ENCODE peak calls at places on chromosomes 11 and 22, in seven cellular contexts. K is GM03348; M is non-pigmented ciliary epithelial cell; U is hippocampal formation; A is NCI-H2029; Q is stimulated activated CD4-positive, alpha-beta T cell treated with anti-CD3 and anti-CD28 coated beads, Interleukin-1b, Interleukin-23, amount 100 ng/mL, for 24 hours; P is MM.1S. R is an unnamed sample.

GRCh38 chr11:65298655-65299179 is 15.9 kb upstream of the CDC42EP2 start:
- DNase-seq in Q (no peak), K (peak), A (no peak), M (no peak), U (no peak), P (no peak), R (no peak)

GRCh38 chr11:125114518-125114917 is 3.1 kb upstream of the TMEM218 start:
- DNase-seq in K (no peak), A (no peak), M (no peak), P (peak), U (no peak), Q (no peak), R (no peak)

GRCh38 chr11:33885338-33886005 is 6.4 kb downstream of the LMO2 start:
- DNase-seq in Q (no peak), K (no peak), A (no peak), P (no peak), M (no peak), U (no peak), R (peak)

GRCh38 chr11:59144096-59144495 is 1.4 kb downstream of the FAM111A start:
- DNase-seq in K (no peak), A (no peak), U (no peak), M (no peak), P (no peak), Q (no peak), R (no peak)

GRCh38 chr22:40116496-40117200 is 61.1 kb upstream of the TNRC6B start:
- DNase-seq in M (no peak), K (no peak), U (no peak), A (no peak), P (no peak), Q (no peak), R (no peak)

GRCh38 chr22:45468872-45469572 is 33.7 kb upstream of the FBLN1 start:
- DNase-seq in U (no peak), M (no peak), K (peak), P (no peak), Q (no peak), A (no peak), R (no peak)

GRCh38 chr11:68454767-68455166 is 5.8 kb upstream of the PPP6R3 start:
- DNase-seq in Q (no peak), M (no peak), P (no peak), K (no peak), U (no peak), A (peak), R (no peak)

GRCh38 chr22:20404881-20405280 is 10.9 kb downstream of the ZNF74 start:
- DNase-seq in P (no peak), U (no peak), A (no peak), K (no peak), M (no peak), Q (no peak), R (no peak)

GRCh38 chr11:23990346-23990745 is 506.5 kb upstream of the LUZP2 start:
- DNase-seq in K (no peak), Q (no peak), M (no peak), P (no peak), A (no peak), U (no peak), R (no peak)

GRCh38 chr22:43126506-43127165 is 16.1 kb downstream of the BIK start:
- DNase-seq in A (no peak), K (peak), U (no peak), P (no peak), M (peak), Q (no peak), R (no peak)

GRCh38 chr22:49301398-49302149 is 526.1 kb downstream of the BRD1 start:
- DNase-seq in Q (no peak), M (no peak), K (no peak), A (no peak), U (no peak), P (no peak), R (no peak)

GRCh38 chr22:35174398-35174797 is 82.9 kb upstream of the HMGXB4 start:
- DNase-seq in A (no peak), M (no peak), U (no peak), K (no peak), Q (no peak), P (no peak), R (no peak)

GRCh38 chr22:27876684-27877083 is 42.4 kb downstream of the PITPNB start:
- DNase-seq in A (no peak), P (no peak), K (peak), M (no peak), U (no peak), Q (no peak), R (no peak)

GRCh38 chr11:135022430-135022829 is 610.4 kb upstream of the B3GAT1 start:
- DNase-seq in P (no peak), A (peak), Q (no peak), K (no peak), M (no peak), U (no peak), R (no peak)

GRCh38 chr11:90242894-90243416 is 20.1 kb upstream of the CHORDC1 start:
- DNase-seq in K (no peak), P (no peak), A (no peak), M (no peak), U (no peak), Q (no peak), R (no peak)

GRCh38 chr11:32087602-32088001 is 3.3 kb upstream of the RCN1 start:
- DNase-seq in U (no peak), A (no peak), P (peak), K (peak), Q (no peak), M (peak), R (no peak)

GRCh38 chr22:20530368-20531153 is 23.2 kb downstream of the MED15 start:
- DNase-seq in M (no peak), P (no peak), K (peak), A (no peak), Q (no peak), U (no peak), R (no peak)

GRCh38 chr22:38074181-38075104 is 9.5 kb downstream of the SLC16A8 start:
- DNase-seq in M (no peak), A (no peak), U (no peak), Q (no peak), P (no peak), K (peak), R (no peak)

GRCh38 chr11:5257296-5257695 is 2.7 kb upstream of the HBG2 start:
- DNase-seq in Q (no peak), P (no peak), K (no peak), A (no peak), M (no peak), U (no peak), R (no peak)

GRCh38 chr11:1514349-1515061 is 27.9 kb upstream of the MOB2 start:
- DNase-seq in A (no peak), Q (no peak), U (no peak), M (no peak), P (no peak), K (no peak), R (no peak)

GRCh38 chr11:102446606-102447005 is 6.0 kb downstream of the TMEM123 start:
- DNase-seq in U (no peak), A (no peak), K (peak), M (peak), Q (no peak), P (no peak), R (no peak)

GRCh38 chr11:93519179-93519578 is 24.0 kb downstream of the SMCO4 start:
- DNase-seq in U (no peak), Q (no peak), K (no peak), A (peak), P (no peak), M (no peak), R (no peak)

GRCh38 chr11:95849087-95849825 is 59.0 kb downstream of the CEP57 start:
- DNase-seq in P (peak), K (peak), Q (no peak), M (peak), A (no peak), U (peak), R (peak)

GRCh38 chr11:10866893-10867331 is 9.1 kb upstream of the ZBED5 start:
- DNase-seq in P (no peak), K (peak), U (no peak), A (no peak), M (peak), Q (no peak), R (no peak)

GRCh38 chr11:102955624-102956023 is at the start of gene MMP13:
- DNase-seq in P (no peak), A (no peak), Q (no peak), U (no peak), M (no peak), K (no peak), R (no peak)

GRCh38 chr22:38850941-38851849 is 7.4 kb upstream of the NPTXR start:
- DNase-seq in K (peak), Q (no peak), U (no peak), P (no peak), A (no peak), M (no peak), R (no peak)

GRCh38 chr11:113871331-113871730 is 4.0 kb downstream of the USP28 start:
- DNase-seq in A (no peak), M (no peak), Q (no peak), P (no peak), U (no peak), K (no peak), R (no peak)

GRCh38 chr11:1040428-1041148 is 4.1 kb upstream of the MUC6 start:
- DNase-seq in Q (no peak), A (no peak), P (no peak), U (no peak), K (no peak), M (no peak), R (no peak)

GRCh38 chr11:2928605-2929510 is at the start of gene PHLDA2:
- DNase-seq in Q (peak), P (no peak), M (no peak), U (no peak), A (peak), K (peak), R (peak)

GRCh38 chr22:25404923-25405853 is 159.3 kb upstream of the GRK3 start:
- DNase-seq in M (no peak), U (peak), K (peak), A (no peak), P (peak), Q (peak), R (peak)

GRCh38 chr11:65446446-65447277 is 24.1 kb downstream of the NEAT1 start:
- DNase-seq in U (no peak), P (no peak), M (no peak), K (no peak), Q (no peak), A (no peak), R (no peak)

GRCh38 chr11:198236-198806 is 5.4 kb downstream of the SCGB1C1 start:
- DNase-seq in M (no peak), K (no peak), Q (no peak), U (no peak), P (no peak), A (no peak), R (peak)

GRCh38 chr22:17780116-17780740 is 6.0 kb upstream of the BID start:
- DNase-seq in Q (no peak), A (no peak), P (no peak), M (no peak), K (no peak), U (no peak), R (no peak)

GRCh38 chr22:37752189-37753061 is 55.3 kb upstream of the GCAT start:
- DNase-seq in P (no peak), A (peak), Q (no peak), K (peak), U (peak), M (peak), R (peak)

GRCh38 chr11:45885921-45886721 is 670 bp downstream of the MAPK8IP1 start:
- DNase-seq in U (no peak), K (no peak), Q (no peak), M (no peak), A (no peak), P (no peak), R (no peak)

GRCh38 chr11:128246364-128247234 is 340.8 kb downstream of the ETS1 start:
- DNase-seq in P (no peak), U (no peak), K (peak), Q (no peak), A (no peak), M (no peak), R (no peak)

GRCh38 chr11:132402056-132402684 is 1031.8 kb downstream of the NTM start:
- DNase-seq in A (no peak), K (peak), P (peak), U (peak), Q (no peak), M (peak), R (no peak)

R was measured in lower leg skin.